ENCODE peak calls at places on chromosomes 16 and 17, in five cellular contexts. Z is RWPE1, L is gastrocnemius medialis, R is amygdala, A is HS-5. E is an unnamed sample.

GRCh38 chr16:23807028-23807427 is 28.8 kb upstream of the PRKCB start:
- DNase-seq in Z (no peak), L (no peak), A (no peak), R (no peak), E (no peak)

GRCh38 chr17:8162232-8162996 is at the start of gene VAMP2:
- DNase-seq in L (peak), R (peak), A (no peak), Z (peak), E (peak)

GRCh38 chr17:35740216-35740615 is 8.8 kb downstream of the RASL10B start:
- DNase-seq in L (no peak), Z (no peak), R (no peak), A (no peak), E (no peak)

GRCh38 chr17:79023180-79023705 is 726 bp upstream of the C1QTNF1 start:
- DNase-seq in R (no peak), Z (no peak), L (peak), A (no peak), E (no peak)

GRCh38 chr16:4691666-4692412 is 1.5 kb upstream of the NUDT16L1 start:
- DNase-seq in Z (no peak), A (no peak), L (no peak), R (no peak), E (no peak)

GRCh38 chr17:29237476-29238132 is 9.1 kb upstream of the CRYBA1 start:
- DNase-seq in R (no peak), L (no peak), Z (no peak), A (no peak), E (no peak)

GRCh38 chr16:3038256-3038655 is 1.5 kb upstream of the BICDL2 start:
- DNase-seq in L (no peak), R (no peak), A (no peak), Z (peak), E (no peak)

GRCh38 chr17:73911726-73912359 is 267.6 kb upstream of the SDK2 start:
- DNase-seq in R (no peak), A (no peak), Z (no peak), L (no peak), E (no peak)

GRCh38 chr17:28274591-28275265 is 44.3 kb upstream of the TMEM97 start:
- DNase-seq in A (no peak), R (no peak), Z (no peak), L (no peak), E (no peak)

GRCh38 chr16:67110136-67110847 is 551 bp downstream of the PHAF1 start:
- DNase-seq in L (no peak), R (no peak), A (no peak), Z (peak), E (no peak)

GRCh38 chr17:11601661-11602060 is 3.4 kb downstream of the DNAH9 start:
- DNase-seq in R (no peak), L (no peak), Z (no peak), A (no peak), E (no peak)

GRCh38 chr17:79019631-79020584 is 4.1 kb upstream of the C1QTNF1 start:
- DNase-seq in Z (peak), R (peak), A (peak), L (peak), E (no peak)

GRCh38 chr16:72938426-72939164 is 109.3 kb downstream of the ZFHX3 start:
- DNase-seq in R (peak), Z (peak), A (no peak), L (peak), E (no peak)

GRCh38 chr17:64599187-64599676 is 62.9 kb downstream of the SMURF2 start:
- DNase-seq in R (no peak), Z (no peak), L (no peak), A (no peak), E (peak)

GRCh38 chr17:59825533-59826316 is 67.0 kb downstream of the TUBD1 start:
- DNase-seq in R (no peak), A (no peak), Z (no peak), L (peak), E (no peak)

GRCh38 chr17:17402558-17402957 is 74.2 kb upstream of the MED9 start:
- DNase-seq in A (no peak), L (no peak), R (no peak), Z (no peak), E (no peak)

GRCh38 chr16:79628501-79628975 is 28.0 kb upstream of the MAF start:
- DNase-seq in R (no peak), L (no peak), Z (peak), A (no peak), E (peak)

GRCh38 chr17:21239680-21240374 is 13.4 kb downstream of the NATD1 start:
- DNase-seq in Z (peak), L (no peak), A (no peak), R (no peak), E (no peak)

GRCh38 chr17:5775098-5775497 is 190.8 kb upstream of the NLRP1 start:
- DNase-seq in L (no peak), A (no peak), Z (no peak), R (no peak), E (no peak)

GRCh38 chr16:4767872-4768548 is 1.0 kb upstream of the ZNF500 start:
- DNase-seq in A (no peak), L (peak), Z (no peak), R (no peak), E (no peak)

GRCh38 chr17:67221062-67221998 is 23.7 kb downstream of the HELZ start:
- DNase-seq in A (no peak), L (peak), Z (peak), R (peak), E (no peak)

GRCh38 chr16:68093816-68094613 is 8.8 kb downstream of the NFATC3 start:
- DNase-seq in L (no peak), R (no peak), Z (no peak), A (peak), E (no peak)

GRCh38 chr16:21028728-21029127 is 121.9 kb downstream of the DNAH3 start:
- DNase-seq in R (no peak), A (no peak), L (no peak), Z (no peak), E (no peak)

GRCh38 chr17:31820691-31821435 is 38.2 kb downstream of the COPRS start:
- DNase-seq in Z (no peak), R (no peak), A (no peak), L (no peak), E (no peak)

GRCh38 chr16:27321013-27321960 is 7.5 kb downstream of the IL4R start:
- DNase-seq in Z (peak), L (no peak), R (no peak), A (no peak), E (no peak)

GRCh38 chr16:68592466-68593337 is 52.4 kb upstream of the CDH3 start:
- DNase-seq in R (no peak), L (no peak), Z (peak), A (no peak), E (no peak)